ENCODE peak calls at places on chromosomes 5 and 9, in four cellular contexts. C is H9, F is H1, M is mesendoderm. D is an unnamed sample.

GRCh38 chr9:115653231-115653630 is 500.4 kb upstream of the PAPPA start:
- DNase-seq in F (no peak), C (no peak), M (no peak), D (peak)

GRCh38 chr9:115923903-115924668 is 229.5 kb upstream of the PAPPA start:
- DNase-seq in F (no peak), M (no peak), C (no peak), D (peak)

GRCh38 chr9:93673844-93674334 is 97.5 kb downstream of the PHF2 start:
- DNase-seq in M (no peak), C (peak), F (no peak), D (no peak)

GRCh38 chr9:33782395-33783152 is 12.8 kb upstream of the PRSS3 start:
- DNase-seq in C (no peak), M (no peak), F (no peak), D (peak)

GRCh38 chr9:79570449-79571308 is 1.1 kb upstream of the TLE4 start:
- DNase-seq in M (peak), C (peak), F (peak), D (peak)

GRCh38 chr9:123465304-123465703 is 109.3 kb downstream of the CRB2 start:
- DNase-seq in F (no peak), C (no peak), M (no peak), D (no peak)

GRCh38 chr5:153476767-153477166 is 13.7 kb upstream of the GRIA1 start:
- DNase-seq in M (peak), F (no peak), C (no peak), D (peak)

GRCh38 chr5:157740211-157740610 is 3.3 kb upstream of the LSM11 start:
- DNase-seq in M (peak), C (peak), F (peak), D (no peak)

GRCh38 chr5:42876375-42876844 is 64.7 kb upstream of the SELENOP start:
- DNase-seq in F (no peak), C (no peak), M (no peak), D (no peak)

GRCh38 chr9:129007766-129008468 is 20.2 kb downstream of the SH3GLB2 start:
- DNase-seq in C (no peak), M (no peak), F (no peak), D (no peak)

GRCh38 chr5:157049605-157050004 is 9.3 kb downstream of the HAVCR1 start:
- DNase-seq in C (no peak), F (no peak), M (peak), D (no peak)

GRCh38 chr9:98665511-98665910 is 43.2 kb downstream of the GABBR2 start:
- DNase-seq in C (no peak), M (no peak), F (no peak), D (no peak)

GRCh38 chr5:15105799-15106393 is 234.3 kb upstream of the ANKH start:
- DNase-seq in C (peak), F (peak), M (peak), D (peak)

GRCh38 chr5:53378590-53379247 is 101.7 kb upstream of the FST start:
- DNase-seq in C (no peak), M (no peak), F (no peak), D (peak)

GRCh38 chr5:111635151-111635945 is 121.6 kb downstream of the NREP start:
- DNase-seq in C (no peak), M (no peak), F (no peak), D (no peak)

GRCh38 chr5:31208043-31208442 is 14.6 kb downstream of the CDH6 start:
- DNase-seq in F (no peak), C (no peak), M (no peak), D (no peak)

GRCh38 chr5:141778683-141779082 is 96.7 kb upstream of the ARAP3 start:
- DNase-seq in M (no peak), F (no peak), C (no peak), D (no peak)

GRCh38 chr5:67842806-67843205 is 372.8 kb upstream of the PIK3R1 start:
- DNase-seq in F (no peak), C (peak), M (peak), D (no peak)

GRCh38 chr5:169686137-169686536 is 49.1 kb downstream of the DOCK2 start:
- DNase-seq in C (no peak), M (no peak), F (no peak), D (no peak)

DNA sequence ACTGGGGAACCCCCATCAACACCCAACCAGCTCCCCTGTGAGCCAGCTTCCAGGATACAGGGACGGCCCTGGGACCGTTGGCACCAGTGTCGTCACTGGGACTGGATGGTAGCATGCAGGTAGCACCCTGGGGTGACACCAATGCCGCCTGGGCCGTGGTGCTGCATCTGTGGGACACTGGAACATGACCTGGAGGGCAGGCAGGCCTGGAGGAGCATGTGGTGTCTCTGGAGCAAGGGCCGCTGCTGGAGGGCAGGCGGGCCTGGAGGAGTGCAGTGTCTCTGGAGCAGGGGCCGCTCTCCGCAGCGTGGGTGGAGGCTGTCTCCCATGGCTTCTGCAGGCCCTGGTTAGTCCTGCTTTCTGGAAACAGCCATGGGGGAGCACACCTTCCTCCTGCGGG is 13.1 kb downstream of the LPCAT1 start:
- DNase-seq in M (no peak), F (peak), C (no peak), D (no peak)
- H2AK5ac ChIP-seq in M (no peak), F (no peak), C (no peak), D (no peak)

GRCh38 chr9:88164870-88165269 is 26.6 kb upstream of the SPATA31C2 start:
- DNase-seq in C (no peak), M (no peak), F (no peak), D (no peak)
- H4K5ac ChIP-seq in C (no peak), M (no peak), F (no peak), D (no peak)

DNA sequence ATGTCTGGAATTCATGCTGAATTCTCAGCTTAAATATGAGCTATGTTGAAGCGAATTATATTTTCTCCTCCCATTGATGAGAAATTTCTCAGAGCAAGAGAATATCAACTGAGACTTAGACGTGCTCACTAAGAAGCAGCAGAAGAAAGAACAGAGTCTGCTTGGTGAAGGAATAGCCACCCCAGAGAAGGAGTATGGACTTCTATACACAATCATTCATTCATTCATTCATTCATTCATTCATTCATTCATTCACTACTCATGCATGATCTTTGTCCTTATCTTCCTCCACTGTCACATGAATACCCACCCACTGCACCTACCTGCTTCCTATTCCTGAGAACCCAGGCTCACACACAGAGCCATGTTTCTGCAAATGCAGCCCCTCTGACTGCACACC is 206.6 kb downstream of the DEPDC1B start:
- DNase-seq in M (no peak), F (no peak), C (no peak), D (no peak)
- H2AK5ac ChIP-seq in M (no peak), F (no peak), C (no peak), D (no peak)

GRCh38 chr5:174735498-174736350 is 11.3 kb downstream of the MSX2 start:
- DNase-seq in F (peak), C (peak), M (peak), D (no peak)
- H4K5ac ChIP-seq in F (no peak), C (no peak), M (no peak), D (no peak)

DNA sequence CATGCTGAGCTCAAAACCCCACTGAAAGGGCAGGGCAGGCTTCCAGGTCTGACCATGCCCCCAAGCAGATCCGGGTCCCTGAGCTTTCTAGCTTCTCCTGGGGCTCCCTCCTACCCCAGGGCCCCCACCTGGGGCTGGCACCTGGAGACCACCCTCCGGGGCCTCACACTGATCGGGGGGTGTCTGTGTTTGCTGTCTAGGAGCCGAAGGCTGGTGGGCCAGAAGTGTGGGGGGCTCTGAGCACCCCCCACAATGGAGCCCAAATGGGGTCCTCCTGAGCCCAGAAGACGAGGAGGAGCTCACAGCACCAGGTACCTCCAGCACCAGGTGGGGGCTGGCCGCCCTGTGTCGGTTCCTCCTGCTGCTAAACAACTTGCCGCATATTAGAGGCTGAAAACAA is 39.8 kb downstream of the LAMC3 start:
- DNase-seq in C (no peak), F (no peak), M (no peak), D (no peak)
- H2AK5ac ChIP-seq in C (no peak), F (no peak), M (no peak), D (no peak)

GRCh38 chr5:114418546-114419388 is 56.9 kb downstream of the KCNN2 start:
- DNase-seq in C (no peak), F (no peak), M (no peak), D (no peak)

GRCh38 chr5:114419941-114420340 is 58.1 kb downstream of the KCNN2 start:
- DNase-seq in C (no peak), M (no peak), F (no peak), D (peak)

GRCh38 chr5:114416254-114416653 is 54.4 kb downstream of the KCNN2 start:
- DNase-seq in M (no peak), C (no peak), F (no peak), D (no peak)

GRCh38 chr5:114412509-114413171 is 50.8 kb downstream of the KCNN2 start:
- DNase-seq in M (no peak), F (no peak), C (no peak), D (peak)

GRCh38 chr5:114417519-114417918 is 55.6 kb downstream of the KCNN2 start:
- DNase-seq in M (no peak), C (no peak), F (no peak), D (no peak)
- H4K5ac ChIP-seq in M (no peak), C (no peak), F (no peak), D (no peak)